ENCODE peak calls at places on chromosomes 13 and 19, in five cellular contexts. U is cardiac fibroblast, H is heart right ventricle, X is psoas muscle, O is body of pancreas. N is an unnamed sample.

GRCh38 chr13:95643814-95644598 is 500 bp downstream of the DZIP1 start:
- DNase-seq in U (peak; percentile 49), H (no peak), X (peak; percentile 33), O (no peak), N (no peak)

GRCh38 chr19:10936661-10937084 is 8.1 kb downstream of the TIMM29 start:
- DNase-seq in U (peak; percentile 86), H (peak; percentile 61), X (no peak), O (peak; percentile 77), N (peak; percentile 73)

GRCh38 chr13:56314755-56315154 is 826.0 kb upstream of the PRR20A start:
- DNase-seq in U (no peak), H (no peak), X (no peak), O (no peak), N (no peak)

GRCh38 chr13:30364133-30364532 is 56.8 kb upstream of the KATNAL1 start:
- DNase-seq in U (no peak), H (no peak), X (no peak), O (no peak), N (no peak)

GRCh38 chr19:41149831-41150230 is 35.6 kb downstream of the CYP2F1 start:
- DNase-seq in U (no peak), H (no peak), X (no peak), O (no peak), N (no peak)

GRCh38 chr13:24668955-24669354 is 11.3 kb upstream of the ATP12A start:
- DNase-seq in U (no peak), H (no peak), X (no peak), O (no peak), N (no peak)

GRCh38 chr19:17536957-17537356 is 18.5 kb upstream of the COLGALT1 start:
- DNase-seq in U (no peak), H (no peak), X (no peak), O (no peak), N (no peak)

GRCh38 chr13:48446454-48446853 is 33.5 kb upstream of the LPAR6 start:
- DNase-seq in U (peak; percentile 85), H (no peak), X (no peak), O (no peak), N (no peak)

GRCh38 chr13:102772042-102772425 is 1.6 kb downstream of the TEX30 start:
- DNase-seq in U (no peak), H (no peak), X (no peak), O (no peak), N (no peak)

GRCh38 chr19:40284501-40285352 is at the start of gene AKT2:
- DNase-seq in U (no peak), H (peak; percentile 63), X (peak; percentile 76), O (peak; percentile 12), N (no peak)

GRCh38 chr13:27704681-27705080 is 83.0 kb downstream of the POLR1D start:
- DNase-seq in U (peak; percentile 5), H (no peak), X (no peak), O (no peak), N (no peak)

GRCh38 chr13:72556945-72557344 is 170.5 kb downstream of the MZT1 start:
- DNase-seq in U (no peak), H (no peak), X (no peak), O (no peak), N (no peak)

GRCh38 chr13:59269476-59269875 is 894.3 kb downstream of the DIAPH3 start:
- DNase-seq in U (peak; percentile 87), H (no peak), X (no peak), O (no peak), N (no peak)

GRCh38 chr13:48901786-48902185 is 73.9 kb upstream of the FNDC3A start:
- DNase-seq in U (no peak), H (no peak), X (no peak), O (no peak), N (no peak)

GRCh38 chr19:2290441-2291184 is 8.6 kb upstream of the PEAK3 start:
- DNase-seq in U (no peak), H (no peak), X (no peak), O (no peak), N (no peak)

GRCh38 chr19:347946-348861 is 3.6 kb upstream of the MIER2 start:
- DNase-seq in U (no peak), H (no peak), X (no peak), O (no peak), N (no peak)

GRCh38 chr13:94886191-94886590 is 173.8 kb upstream of the SOX21 start:
- DNase-seq in U (no peak), H (no peak), X (no peak), O (no peak), N (peak; percentile 6)

GRCh38 chr19:46603195-46603637 is 2.1 kb downstream of the CALM3 start:
- DNase-seq in U (no peak), H (no peak), X (no peak), O (peak; percentile 90), N (no peak)

GRCh38 chr13:34654203-34654602 is 287.9 kb upstream of the NBEA start:
- DNase-seq in U (no peak), H (no peak), X (no peak), O (no peak), N (no peak)

GRCh38 chr13:50306096-50306495 is 290.9 kb downstream of the KCNRG start:
- DNase-seq in U (no peak), H (no peak), X (no peak), O (no peak), N (no peak)

GRCh38 chr19:16467581-16467980 is 4.2 kb downstream of the EPS15L1 start:
- DNase-seq in U (no peak), H (peak; percentile 43), X (no peak), O (no peak), N (no peak)

GRCh38 chr19:49363265-49364082 is at the start of gene DKKL1:
- DNase-seq in U (peak; percentile 100), H (peak; percentile 99), X (peak; percentile 99), O (peak; percentile 100), N (peak; percentile 99)

GRCh38 chr19:35224681-35225604 is 3.6 kb downstream of the FAM187B start:
- DNase-seq in U (no peak), H (no peak), X (no peak), O (peak; percentile 48), N (no peak)

GRCh38 chr13:106210327-106210726 is 325.1 kb downstream of the EFNB2 start:
- DNase-seq in U (no peak), H (no peak), X (no peak), O (no peak), N (no peak)

GRCh38 chr19:13597625-13598024 is 91.3 kb upstream of the CACNA1A start:
- DNase-seq in U (peak; percentile 81), H (peak; percentile 48), X (peak; percentile 19), O (peak; percentile 55), N (peak; percentile 27)

GRCh38 chr13:98675837-98676236 is 76.6 kb downstream of the SLC15A1 start:
- DNase-seq in U (no peak), H (no peak), X (no peak), O (no peak), N (no peak)

GRCh38 chr19:55365922-55366321 is 2.9 kb upstream of the GARIN5B start:
- DNase-seq in U (no peak), H (no peak), X (no peak), O (no peak), N (no peak)

GRCh38 chr19:45729774-45730388 is 815 bp downstream of the FBXO46 start:
- DNase-seq in U (peak; percentile 15), H (no peak), X (no peak), O (peak; percentile 30), N (no peak)

GRCh38 chr13:21735621-21736401 is 64.9 kb downstream of the FGF9 start:
- DNase-seq in U (no peak), H (peak; percentile 22), X (no peak), O (no peak), N (no peak)
- H3K4me3 ChIP-seq in U (no peak overlapping the region), H (peak overlapping the region; percentile 13), X (no peak overlapping the region), O (no peak overlapping the region), N (no peak overlapping the region)

DNA sequence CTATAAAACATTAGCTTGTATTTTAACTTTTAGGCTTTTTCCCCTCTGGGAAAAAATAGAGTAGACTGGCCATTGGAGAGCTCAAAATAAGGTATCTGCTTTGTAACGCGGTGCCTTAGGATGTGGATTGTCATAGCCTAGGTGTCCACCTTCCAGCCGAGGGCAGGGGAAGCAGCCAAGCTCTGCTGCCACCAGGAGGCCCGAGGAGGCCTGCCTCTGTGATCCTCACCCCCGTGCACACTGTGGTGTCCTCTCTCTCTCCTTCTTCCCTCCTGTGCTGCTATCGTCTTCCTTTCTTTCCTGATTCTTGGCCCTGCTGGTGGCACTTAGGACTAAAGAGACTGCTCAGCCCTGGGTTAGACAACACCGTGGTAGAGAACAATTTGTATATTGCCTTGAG is 11.3 kb downstream of the HNRNPM start:
- DNase-seq in U (no peak), H (no peak), X (no peak), O (no peak), N (no peak)
- TF ChIP-seq CTCF in U (peak; percentile 33), H (peak; percentile 37), X (peak; percentile 29), O (no peak), N (peak; percentile 9)

GRCh38 chr13:41954226-41954625 is 6.7 kb downstream of the VWA8 start:
- DNase-seq in U (no peak), H (no peak), X (no peak), O (no peak), N (no peak)

GRCh38 chr13:41960195-41960699 is 662 bp downstream of the VWA8 start:
- DNase-seq in U (peak; percentile 50), H (peak; percentile 14), X (no peak), O (peak; percentile 15), N (no peak)

GRCh38 chr13:41956272-41956671 is 4.6 kb downstream of the VWA8 start:
- DNase-seq in U (no peak), H (no peak), X (no peak), O (no peak), N (no peak)

GRCh38 chr13:41952749-41953148 is 8.2 kb downstream of the VWA8 start:
- DNase-seq in U (no peak), H (no peak), X (no peak), O (no peak), N (no peak)

GRCh38 chr13:41955605-41956004 is 5.3 kb downstream of the VWA8 start:
- DNase-seq in U (no peak), H (no peak), X (no peak), O (no peak), N (no peak)
- H3K4me3 ChIP-seq in U (no peak overlapping the region), H (no peak overlapping the region), X (peak overlapping the region; percentile 11), O (no peak overlapping the region), N (no peak overlapping the region)

GRCh38 chr13:114018461-114019055 is 44.7 kb upstream of the C13orf46 start:
- DNase-seq in U (no peak), H (no peak), X (peak; percentile 12), O (no peak), N (no peak)

GRCh38 chr13:114017966-114018365 is 44.1 kb upstream of the C13orf46 start:
- DNase-seq in U (no peak), H (no peak), X (peak; percentile 11), O (no peak), N (no peak)

GRCh38 chr13:114015608-114016295 is 41.9 kb upstream of the C13orf46 start:
- DNase-seq in U (peak; percentile 94), H (peak; percentile 38), X (peak; percentile 81), O (peak; percentile 34), N (no peak)

GRCh38 chr13:114016321-114017027 is 42.6 kb upstream of the C13orf46 start:
- DNase-seq in U (no peak), H (no peak), X (peak; percentile 15), O (no peak), N (no peak)

DNA sequence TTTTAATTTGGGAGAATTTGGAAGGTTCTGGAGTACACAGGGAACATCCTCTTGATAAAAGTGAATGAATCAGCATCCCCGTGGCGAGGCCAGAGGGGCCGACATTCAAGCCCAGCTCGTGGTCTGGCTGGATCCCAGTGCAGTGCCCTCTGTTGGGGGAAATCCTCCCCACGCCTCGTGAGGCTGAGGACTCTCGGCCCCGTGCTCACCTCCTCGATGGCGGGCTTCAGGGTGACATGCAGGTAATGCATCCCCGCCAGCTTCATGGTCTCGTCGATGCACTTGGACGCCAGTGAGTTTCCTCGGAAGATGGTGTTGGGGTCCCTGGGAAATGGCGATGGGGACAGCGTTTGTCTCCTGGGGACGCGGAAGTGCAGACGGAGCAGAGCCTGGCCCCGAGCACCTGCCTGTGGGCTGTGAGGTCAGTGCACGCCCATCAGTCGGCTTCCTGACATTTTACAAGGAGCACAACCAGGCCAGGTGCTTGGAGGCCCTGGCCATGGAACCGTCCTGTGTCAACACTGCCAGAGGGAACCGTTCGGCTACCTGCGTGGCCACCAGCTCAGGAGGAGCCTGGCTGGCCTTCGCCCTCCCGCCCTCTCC is 43.3 kb upstream of the C13orf46 start:
- DNase-seq in U (peak; percentile 43), H (no peak), X (peak; percentile 16), O (no peak), N (no peak)
- TF ChIP-seq CTCF in U (peak; percentile 28), H (peak; percentile 15), X (no peak), O (no peak), N (peak; percentile 45)